ENCODE peak calls at places on chromosomes 6 and 20, in eight cellular contexts. A, M, N, G, H, C, S and F are unnamed samples.
A peak's percentile ranks its signal among the peaks of the same experiment; 100 is the strongest.

GRCh38 chr6:83815631-83816030 is 37.5 kb upstream of the RIPPLY2 start:
- DNase-seq in N (no peak), A (no peak), S (no peak), C (no peak), G (no peak), M (peak; percentile 6), H (no peak), F (peak; percentile 14)

GRCh38 chr6:110357298-110357695 is 852 bp downstream of the METTL24 start:
- DNase-seq in A (no peak), S (no peak), M (no peak), N (no peak), C (peak; percentile 37), G (no peak), H (no peak), F (no peak)

GRCh38 chr6:161575508-161576254 is 301.8 kb upstream of the AGPAT4 start:
- DNase-seq in G (no peak), M (no peak), H (no peak), S (no peak), N (no peak), A (no peak), C (no peak), F (no peak)

GRCh38 chr20:11895832-11896484 is 21.7 kb upstream of the BTBD3 start:
- DNase-seq in A (no peak), S (no peak), N (no peak), G (no peak), H (no peak), M (no peak), C (no peak), F (no peak)

GRCh38 chr6:166595061-166595780 is 8.7 kb upstream of the RAMACL start:
- DNase-seq in S (no peak), N (no peak), A (peak; percentile 46), C (no peak), G (no peak), M (peak; percentile 90), H (peak; percentile 20), F (peak; percentile 71)

GRCh38 chr20:10469599-10469998 is 34.5 kb downstream of the SLX4IP start:
- DNase-seq in N (peak; percentile 96), S (peak; percentile 88), M (peak; percentile 93), A (peak; percentile 22), C (peak; percentile 90), H (peak; percentile 61), G (peak; percentile 76), F (peak; percentile 67)

GRCh38 chr6:25176466-25176865 is 102.7 kb upstream of the CARMIL1 start:
- DNase-seq in G (no peak), S (no peak), H (no peak), N (no peak), C (no peak), M (no peak), A (no peak), F (no peak)

GRCh38 chr20:881051-881820 is 34.9 kb downstream of the ANGPT4 start:
- DNase-seq in A (no peak), C (no peak), N (no peak), M (peak; percentile 57), G (no peak), H (no peak), S (no peak), F (no peak)

GRCh38 chr6:91812596-91813274 is 1225.9 kb upstream of the MAP3K7 start:
- DNase-seq in M (no peak), G (no peak), H (no peak), C (no peak), A (no peak), N (no peak), S (no peak), F (no peak)

GRCh38 chr6:14804444-14805210 is 441.2 kb upstream of the JARID2 start:
- DNase-seq in H (no peak), S (peak; percentile 2), A (no peak), N (peak; percentile 8), M (peak; percentile 96), C (peak; percentile 11), G (peak; percentile 76), F (no peak)